ENCODE peak calls at places on chromosomes 16 and 17, in six cellular contexts. O is right lobe of liver, W is stomach, X is body of pancreas, K is ovary, L is IMR-90. I is an unnamed sample.
A peak's percentile ranks its signal among the peaks of the same experiment; 100 is the strongest.

GRCh38 chr16:72974142-72974769 is 73.7 kb downstream of the ZFHX3 start:
- DNase-seq in W (peak; percentile 60), L (no peak), O (peak; percentile 71), X (peak; percentile 88), K (no peak), I (peak; percentile 33)

GRCh38 chr16:58513874-58514273 is 1.4 kb upstream of the SETD6 start:
- DNase-seq in L (peak; percentile 30), X (no peak), K (no peak), W (no peak), O (no peak), I (no peak)

GRCh38 chr16:75222271-75222783 is 3.5 kb downstream of the CTRB1 start:
- DNase-seq in K (no peak), X (peak; percentile 78), O (no peak), W (no peak), L (no peak), I (no peak)

GRCh38 chr17:78817123-78817522 is 23.5 kb downstream of the USP36 start:
- DNase-seq in X (peak; percentile 19), L (no peak), O (no peak), K (no peak), W (no peak), I (no peak)

GRCh38 chr16:84832488-84833141 is 12.8 kb downstream of the CRISPLD2 start:
- DNase-seq in L (peak; percentile 100), W (peak; percentile 54), X (peak; percentile 72), K (peak; percentile 92), O (peak; percentile 68), I (peak; percentile 54)

GRCh38 chr16:24537474-24538337 is 1.7 kb upstream of the RBBP6 start:
- DNase-seq in X (no peak), L (no peak), W (no peak), O (no peak), K (no peak), I (no peak)

GRCh38 chr17:60604686-60605334 is 4.8 kb downstream of the PPM1D start:
- DNase-seq in O (no peak), X (peak; percentile 24), K (no peak), W (no peak), L (peak; percentile 51), I (peak; percentile 85)

GRCh38 chr17:396788-397187 is 44.2 kb upstream of the RPH3AL start:
- DNase-seq in L (no peak), X (no peak), O (peak; percentile 11), K (no peak), W (no peak), I (no peak)

GRCh38 chr17:76551685-76552084 is 11.8 kb downstream of the PRCD start:
- DNase-seq in K (no peak), L (no peak), X (no peak), W (no peak), O (no peak), I (no peak)

GRCh38 chr16:89122322-89122831 is 28.7 kb downstream of the ACSF3 start:
- DNase-seq in W (peak; percentile 73), L (no peak), K (no peak), X (no peak), O (peak; percentile 46), I (no peak)

GRCh38 chr17:46853896-46854444 is 2.6 kb downstream of the WNT9B start:
- DNase-seq in X (no peak), W (no peak), O (no peak), K (no peak), L (peak; percentile 52), I (no peak)

GRCh38 chr17:77566566-77566965 is 391.9 kb upstream of the TNRC6C start:
- DNase-seq in O (no peak), W (no peak), X (no peak), L (no peak), K (no peak), I (no peak)

GRCh38 chr16:81938331-81939163 is 72.7 kb downstream of the SDR42E1 start:
- DNase-seq in W (no peak), O (no peak), X (no peak), K (no peak), L (no peak), I (no peak)

GRCh38 chr17:81173761-81174160 is 7.7 kb upstream of the AATK start:
- DNase-seq in X (no peak), K (no peak), O (no peak), W (no peak), L (no peak), I (no peak)

GRCh38 chr17:79005063-79005861 is 4.3 kb downstream of the CANT1 start:
- DNase-seq in W (peak; percentile 74), X (peak; percentile 72), K (no peak), L (no peak), O (peak; percentile 45), I (no peak)

GRCh38 chr16:67967956-67968439 is 439 bp downstream of the SLC12A4 start:
- DNase-seq in W (peak; percentile 43), O (no peak), X (peak; percentile 42), K (peak; percentile 77), L (peak; percentile 25), I (no peak)

GRCh38 chr17:58332720-58333395 is 4.3 kb upstream of the TSPOAP1 start:
- DNase-seq in O (peak; percentile 57), L (no peak), X (no peak), K (peak; percentile 11), W (no peak), I (no peak)

GRCh38 chr16:88633684-88634140 is 4.7 kb upstream of the IL17C start:
- DNase-seq in O (no peak), X (peak; percentile 42), K (no peak), L (peak; percentile 13), W (peak; percentile 52), I (no peak)

GRCh38 chr17:21247859-21248258 is 5.4 kb downstream of the NATD1 start:
- DNase-seq in L (no peak), K (no peak), O (no peak), W (no peak), X (no peak), I (no peak)

GRCh38 chr17:45730192-45730591 is 53.9 kb upstream of the CRHR1 start:
- DNase-seq in L (no peak), X (no peak), O (no peak), W (no peak), K (no peak), I (no peak)

GRCh38 chr16:87463722-87464690 is 28.8 kb downstream of the ZCCHC14 start:
- DNase-seq in X (peak; percentile 66), O (no peak), W (no peak), K (peak; percentile 42), L (peak; percentile 89), I (peak; percentile 75)

GRCh38 chr16:87133112-87133850 is 183.9 kb downstream of the C16orf95 start:
- DNase-seq in X (no peak), L (no peak), K (no peak), O (no peak), W (no peak), I (no peak)

GRCh38 chr17:21297026-21297520 is 12.6 kb downstream of the MAP2K3 start:
- DNase-seq in O (no peak), L (no peak), X (no peak), K (no peak), W (no peak), I (no peak)

GRCh38 chr17:17413821-17414220 is 63.0 kb upstream of the MED9 start:
- DNase-seq in K (no peak), L (no peak), W (no peak), X (no peak), O (no peak), I (no peak)

GRCh38 chr17:78184868-78185267 is 2.0 kb downstream of the TK1 start:
- DNase-seq in K (no peak), W (no peak), X (peak; percentile 62), L (no peak), O (peak; percentile 85), I (no peak)

GRCh38 chr17:179721-180379 is 1.6 kb downstream of the DOC2B start:
- DNase-seq in L (no peak), W (no peak), O (no peak), X (no peak), K (no peak), I (no peak)

GRCh38 chr17:50039058-50039457 is 16.9 kb upstream of the ITGA3 start:
- DNase-seq in L (no peak), O (no peak), W (no peak), K (peak; percentile 15), X (no peak), I (no peak)

GRCh38 chr17:45046536-45047125 is 4.8 kb downstream of the DCAKD start:
- DNase-seq in O (no peak), K (no peak), X (no peak), W (no peak), L (peak; percentile 51), I (no peak)

GRCh38 chr17:50483266-50483665 is 4.6 kb downstream of the RSAD1 start:
- DNase-seq in O (peak; percentile 21), W (no peak), X (no peak), L (no peak), K (no peak), I (no peak)

GRCh38 chr17:27628376-27628775 is 2.6 kb upstream of the LGALS9 start:
- DNase-seq in X (no peak), K (no peak), W (no peak), O (no peak), L (no peak), I (no peak)

GRCh38 chr16:84198401-84198800 is 7.4 kb downstream of the ADAD2 start:
- DNase-seq in X (no peak), K (no peak), L (peak; percentile 59), W (no peak), O (no peak), I (no peak)

GRCh38 chr16:49901711-49902110 is 45.8 kb upstream of the ZNF423 start:
- DNase-seq in O (no peak), L (no peak), W (no peak), K (no peak), X (no peak), I (no peak)

GRCh38 chr16:50165473-50165872 is 12.4 kb downstream of the TENT4B start:
- DNase-seq in K (no peak), O (no peak), W (no peak), L (no peak), X (no peak), I (no peak)

GRCh38 chr16:51112311-51112710 is 38.8 kb downstream of the SALL1 start:
- DNase-seq in L (no peak), K (no peak), X (no peak), W (no peak), O (no peak), I (no peak)

GRCh38 chr17:82241926-82242697 is 13.3 kb downstream of the SLC16A3 start:
- DNase-seq in K (peak; percentile 85), W (no peak), X (no peak), O (no peak), L (no peak), I (no peak)
- TF ChIP-seq POLR2A in K (no peak), W (no peak), X (no peak), O (no peak), L (no peak), I (no peak)

GRCh38 chr17:40058865-40059264 is 3.9 kb upstream of the THRA start:
- DNase-seq in L (no peak), X (no peak), K (no peak), O (no peak), W (no peak), I (no peak)
- H3K27ac ChIP-seq in L (no peak overlapping the region), X (no peak overlapping the region), K (no peak overlapping the region), O (peak overlapping the region; percentile 34), W (peak overlapping the region; percentile 67), I (no peak overlapping the region)

GRCh38 chr17:74750327-74751069 is 2.1 kb downstream of the NHERF1 start:
- DNase-seq in O (peak; percentile 95), W (peak; percentile 80), K (peak; percentile 29), L (no peak), X (peak; percentile 98), I (peak; percentile 58)
- TF ChIP-seq CTCF in O (no peak), W (no peak), K (no peak), L (no peak), X (peak; percentile 24), I (no peak)

GRCh38 chr17:2030779-2031163 is 818 bp downstream of the DPH1 start:
- DNase-seq in X (no peak), K (no peak), W (no peak), L (no peak), O (no peak), I (peak; percentile 71)
- TF ChIP-seq POLR2A in X (no peak), K (no peak), W (no peak), L (no peak), O (no peak), I (no peak)

I was measured in adrenal gland.